ENCODE peak calls at places on chromosome 2, in seven cellular contexts. R, A, I, U, H, T and M are unnamed samples.

GRCh38 chr2:163667064-163667887 is 68.5 kb downstream of the FIGN start:
- DNase-seq in R (no peak), A (peak), I (peak), U (no peak), H (peak), T (peak), M (peak)

GRCh38 chr2:157837851-157838441 is 38.2 kb downstream of the ACVR1 start:
- DNase-seq in R (no peak), A (no peak), I (peak), U (peak), H (no peak), T (no peak), M (peak)

GRCh38 chr2:157786663-157787363 is 89.3 kb downstream of the ACVR1 start:
- DNase-seq in R (no peak), A (no peak), I (peak), U (no peak), H (no peak), T (peak), M (no peak)

GRCh38 chr2:25614711-25615110 is 58.7 kb downstream of the DTNB start:
- DNase-seq in R (no peak), A (no peak), I (peak), U (no peak), H (no peak), T (no peak), M (no peak)

GRCh38 chr2:33011941-33012340 is 65.2 kb downstream of the LTBP1 start:
- DNase-seq in R (no peak), A (no peak), I (no peak), U (no peak), H (no peak), T (peak), M (no peak)

GRCh38 chr2:16649353-16650286 is 16.0 kb downstream of the CYRIA start:
- DNase-seq in R (peak), A (no peak), I (no peak), U (no peak), H (no peak), T (peak), M (no peak)

GRCh38 chr2:116490511-116491145 is 1323.9 kb upstream of the DDX18 start:
- DNase-seq in R (no peak), A (no peak), I (no peak), U (no peak), H (no peak), T (no peak), M (no peak)

GRCh38 chr2:186460465-186460864 is 25.6 kb upstream of the ZC3H15 start:
- DNase-seq in R (peak), A (no peak), I (peak), U (no peak), H (no peak), T (peak), M (peak)

GRCh38 chr2:69138247-69138754 is 125.3 kb downstream of the ANTXR1 start:
- DNase-seq in R (no peak), A (peak), I (peak), U (no peak), H (peak), T (peak), M (peak)

GRCh38 chr2:238461491-238461890 is 34.8 kb downstream of the ASB1 start:
- DNase-seq in R (no peak), A (no peak), I (no peak), U (no peak), H (no peak), T (no peak), M (no peak)

GRCh38 chr2:224987733-224988132 is 54.5 kb downstream of the DOCK10 start:
- DNase-seq in R (no peak), A (no peak), I (peak), U (no peak), H (no peak), T (peak), M (no peak)

GRCh38 chr2:9415770-9416169 is 7.6 kb downstream of the ITGB1BP1 start:
- DNase-seq in R (no peak), A (no peak), I (peak), U (no peak), H (no peak), T (no peak), M (no peak)

GRCh38 chr2:164456599-164456998 is 164.7 kb downstream of the GRB14 start:
- DNase-seq in R (peak), A (no peak), I (no peak), U (no peak), H (no peak), T (no peak), M (no peak)

GRCh38 chr2:174597347-174598047 is at the start of gene WIPF1:
- DNase-seq in R (peak), A (no peak), I (peak), U (no peak), H (no peak), T (peak), M (peak)

GRCh38 chr2:144084114-144084661 is 435.7 kb downstream of the ZEB2 start:
- DNase-seq in R (no peak), A (peak), I (peak), U (no peak), H (peak), T (peak), M (peak)

GRCh38 chr2:128315122-128315828 is 3.4 kb downstream of the HS6ST1 start:
- DNase-seq in R (peak), A (no peak), I (no peak), U (peak), H (no peak), T (no peak), M (no peak)

GRCh38 chr2:240786355-240786841 is 33.6 kb downstream of the KIF1A start:
- DNase-seq in R (no peak), A (no peak), I (no peak), U (peak), H (no peak), T (no peak), M (no peak)

GRCh38 chr2:68837164-68837860 is 33.9 kb downstream of the BMP10 start:
- DNase-seq in R (peak), A (no peak), I (peak), U (peak), H (no peak), T (peak), M (no peak)

GRCh38 chr2:223744580-223744979 is 92.8 kb downstream of the AP1S3 start:
- DNase-seq in R (no peak), A (no peak), I (no peak), U (no peak), H (no peak), T (peak), M (no peak)

GRCh38 chr2:74025971-74026612 is 41.4 kb downstream of the TET3 start:
- DNase-seq in R (no peak), A (no peak), I (peak), U (no peak), H (no peak), T (peak), M (no peak)

GRCh38 chr2:221562226-221562625 is 9.9 kb downstream of the EPHA4 start:
- DNase-seq in R (no peak), A (no peak), I (no peak), U (no peak), H (no peak), T (no peak), M (peak)

GRCh38 chr2:239302083-239302807 is 98.6 kb downstream of the HDAC4 start:
- DNase-seq in R (no peak), A (no peak), I (no peak), U (peak), H (no peak), T (no peak), M (no peak)

GRCh38 chr2:86413296-86414085 is 27.7 kb upstream of the KDM3A start:
- DNase-seq in R (no peak), A (no peak), I (no peak), U (no peak), H (no peak), T (peak), M (no peak)

GRCh38 chr2:148244593-148245292 is 223.9 kb downstream of the MBD5 start:
- DNase-seq in R (no peak), A (peak), I (peak), U (no peak), H (peak), T (peak), M (peak)

GRCh38 chr2:11753886-11754704 is 7.7 kb downstream of the LPIN1 start:
- DNase-seq in R (peak), A (no peak), I (peak), U (no peak), H (no peak), T (peak), M (peak)

GRCh38 chr2:241018051-241018891 is 19.9 kb downstream of the SNED1 start:
- DNase-seq in R (no peak), A (no peak), I (peak), U (no peak), H (no peak), T (no peak), M (no peak)

GRCh38 chr2:223486741-223487140 is 115.4 kb downstream of the SCG2 start:
- DNase-seq in R (no peak), A (no peak), I (no peak), U (no peak), H (no peak), T (no peak), M (no peak)

GRCh38 chr2:46815121-46815802 is 100.3 kb downstream of the MCFD2 start:
- DNase-seq in R (no peak), A (no peak), I (peak), U (no peak), H (no peak), T (no peak), M (peak)

GRCh38 chr2:33304032-33304864 is 172.2 kb upstream of the RASGRP3 start:
- DNase-seq in R (no peak), A (no peak), I (no peak), U (no peak), H (no peak), T (no peak), M (no peak)

GRCh38 chr2:205448189-205448588 is 234.1 kb upstream of the NRP2 start:
- DNase-seq in R (no peak), A (no peak), I (no peak), U (no peak), H (no peak), T (no peak), M (no peak)

GRCh38 chr2:230931556-230932231 is 6.7 kb upstream of the GPR55 start:
- DNase-seq in R (no peak), A (no peak), I (no peak), U (no peak), H (no peak), T (no peak), M (no peak)

GRCh38 chr2:70523996-70524965 is 29.3 kb downstream of the TGFA start:
- DNase-seq in R (no peak), A (peak), I (peak), U (peak), H (peak), T (peak), M (peak)

GRCh38 chr2:190649798-190650390 is 1.0 kb downstream of the NAB1 start:
- DNase-seq in R (peak), A (no peak), I (no peak), U (no peak), H (no peak), T (peak), M (no peak)

GRCh38 chr2:83850071-83850725 is 608.9 kb downstream of the SUCLG1 start:
- DNase-seq in R (no peak), A (peak), I (no peak), U (no peak), H (no peak), T (peak), M (peak)

GRCh38 chr2:83842421-83842820 is 616.7 kb downstream of the SUCLG1 start:
- DNase-seq in R (no peak), A (no peak), I (no peak), U (no peak), H (no peak), T (no peak), M (no peak)

DNA sequence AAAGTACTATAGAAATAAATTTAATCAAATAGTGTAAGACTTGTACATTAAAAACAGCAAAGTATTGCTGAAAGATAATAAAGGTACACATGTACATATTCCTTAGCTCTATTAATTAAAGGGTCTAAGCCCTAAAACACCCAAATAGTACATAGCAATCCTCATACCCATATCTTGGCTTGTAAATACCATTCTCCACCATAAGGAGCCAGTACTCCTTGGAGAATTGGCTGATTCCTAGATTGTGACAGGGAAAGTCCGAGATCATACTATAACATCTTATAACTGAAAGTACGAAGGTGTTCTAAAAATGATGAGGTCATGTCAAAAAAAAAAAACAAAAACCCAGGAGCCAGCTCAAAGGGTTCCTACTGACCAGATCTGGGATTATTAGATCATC is 614.6 kb downstream of the SUCLG1 start:
- DNase-seq in R (no peak), A (no peak), I (no peak), U (no peak), H (no peak), T (no peak), M (no peak)
- TF ChIP-seq CTCF in R (no peak), A (no peak), I (no peak), U (no peak), H (no peak), T (no peak), M (no peak)

GRCh38 chr2:150046211-150046610 is 441.3 kb downstream of the RND3 start:
- DNase-seq in R (no peak), A (no peak), I (no peak), U (no peak), H (no peak), T (peak), M (peak)
- H3K4me3 ChIP-seq in R (no peak), A (no peak), I (no peak), U (no peak), H (peak), T (no peak), M (peak)

GRCh38 chr2:211033765-211034164 is 477.4 kb downstream of the CPS1 start:
- DNase-seq in R (no peak), A (no peak), I (peak), U (no peak), H (no peak), T (peak), M (no peak)
- TF ChIP-seq CTCF in R (peak), A (no peak), I (peak), U (peak), H (no peak), T (peak), M (no peak)

DNA sequence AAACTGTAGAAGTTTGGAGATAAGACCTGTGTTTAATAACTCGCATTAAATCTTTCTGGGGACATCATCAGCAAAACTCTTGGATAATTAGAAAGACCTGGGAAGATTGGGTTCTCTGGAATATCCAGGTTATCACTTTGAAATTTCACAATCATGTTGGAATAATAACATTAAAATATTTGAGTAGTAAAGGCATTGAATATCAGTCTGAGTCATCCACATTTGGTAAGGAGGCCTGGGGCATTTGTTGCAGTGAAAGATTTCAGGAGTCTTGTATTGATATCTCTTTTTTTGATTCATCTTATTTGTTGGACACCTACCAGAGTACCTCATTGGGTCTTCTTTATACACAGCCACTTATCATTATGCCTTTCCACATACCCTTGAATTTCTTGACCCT is 95.9 kb downstream of the EPB41L5 start:
- DNase-seq in R (no peak), A (no peak), I (peak), U (no peak), H (no peak), T (peak), M (peak)
- H3K4me3 ChIP-seq in R (no peak), A (no peak), I (no peak), U (no peak), H (no peak), T (no peak), M (no peak)

DNA sequence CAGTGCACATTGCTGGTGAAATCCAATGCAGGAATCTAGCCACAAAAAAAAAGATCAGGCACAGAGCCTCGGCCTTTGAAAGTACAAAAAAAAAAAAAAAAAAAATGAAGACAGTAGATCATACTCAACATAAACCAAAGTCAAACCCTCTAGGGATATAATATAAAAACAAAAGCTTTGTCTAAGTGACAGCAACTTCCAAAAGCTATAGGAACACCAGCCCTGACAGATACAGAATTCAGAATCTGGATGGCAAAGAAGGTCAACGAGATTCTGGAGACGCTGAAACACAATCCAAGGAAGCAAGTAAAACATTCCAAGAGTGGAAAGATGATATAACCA is 54.0 kb upstream of the SCN1A start:
- DNase-seq in R (no peak), A (no peak), I (no peak), U (no peak), H (no peak), T (no peak), M (no peak)
- TF ChIP-seq CTCF in R (no peak), A (no peak), I (no peak), U (peak), H (no peak), T (no peak), M (no peak)

GRCh38 chr2:95143838-95144237 is 15.8 kb downstream of the ZNF514 start:
- DNase-seq in R (no peak), A (no peak), I (no peak), U (no peak), H (no peak), T (no peak), M (no peak)
- H3K4me3 ChIP-seq in R (no peak), A (no peak), I (no peak), U (no peak), H (no peak), T (no peak), M (no peak)